ENCODE peak calls at places on chromosomes 12 and 14, in seven cellular contexts. One of them, this sample, is unnamed.

GRCh38 chr12:95318071-95318545 is 100.5 kb downstream of the VEZT start:
- DNase-seq in AG10803: peak
- DNase-seq in iPS DF 6.9: no peak
- DNase-seq in stimulated activated CD8-positive, alpha-beta memory T cell treated with anti-CD3 and anti-CD28 coated beads, Interleukin-12 subunit alpha, Interleukin-12 subunit beta, amount 100 ng/mL, for 1 hour: no peak
- DNase-seq in NCI-H524: no peak
- DNase-seq in HepG2: peak
- DNase-seq in GM23338: no peak
- DNase-seq in this sample: no peak

GRCh38 chr14:100616854-100617714 is 29.9 kb upstream of the BEGAIN start:
- DNase-seq in AG10803: no peak
- DNase-seq in iPS DF 6.9: no peak
- DNase-seq in stimulated activated CD8-positive, alpha-beta memory T cell treated with anti-CD3 and anti-CD28 coated beads, Interleukin-12 subunit alpha, Interleukin-12 subunit beta, amount 100 ng/mL, for 1 hour: no peak
- DNase-seq in NCI-H524: no peak
- DNase-seq in HepG2: no peak
- DNase-seq in GM23338: no peak
- DNase-seq in this sample: no peak

GRCh38 chr12:69497308-69498026 is 27.3 kb downstream of the FRS2 start:
- DNase-seq in AG10803: no peak
- DNase-seq in iPS DF 6.9: no peak
- DNase-seq in stimulated activated CD8-positive, alpha-beta memory T cell treated with anti-CD3 and anti-CD28 coated beads, Interleukin-12 subunit alpha, Interleukin-12 subunit beta, amount 100 ng/mL, for 1 hour: no peak
- DNase-seq in NCI-H524: no peak
- DNase-seq in HepG2: no peak
- DNase-seq in GM23338: no peak
- DNase-seq in this sample: no peak

GRCh38 chr12:110179291-110179690 is 55.1 kb downstream of the IFT81 start:
- DNase-seq in AG10803: peak
- DNase-seq in iPS DF 6.9: no peak
- DNase-seq in stimulated activated CD8-positive, alpha-beta memory T cell treated with anti-CD3 and anti-CD28 coated beads, Interleukin-12 subunit alpha, Interleukin-12 subunit beta, amount 100 ng/mL, for 1 hour: no peak
- DNase-seq in NCI-H524: no peak
- DNase-seq in HepG2: no peak
- DNase-seq in GM23338: no peak
- DNase-seq in this sample: no peak

GRCh38 chr12:68559984-68560822 is 50.5 kb upstream of the RAP1B start:
- DNase-seq in AG10803: peak
- DNase-seq in iPS DF 6.9: no peak
- DNase-seq in stimulated activated CD8-positive, alpha-beta memory T cell treated with anti-CD3 and anti-CD28 coated beads, Interleukin-12 subunit alpha, Interleukin-12 subunit beta, amount 100 ng/mL, for 1 hour: no peak
- DNase-seq in NCI-H524: no peak
- DNase-seq in HepG2: no peak
- DNase-seq in GM23338: peak
- DNase-seq in this sample: no peak

GRCh38 chr12:43208221-43208620 is 343.8 kb downstream of the ADAMTS20 start:
- DNase-seq in AG10803: no peak
- DNase-seq in iPS DF 6.9: no peak
- DNase-seq in stimulated activated CD8-positive, alpha-beta memory T cell treated with anti-CD3 and anti-CD28 coated beads, Interleukin-12 subunit alpha, Interleukin-12 subunit beta, amount 100 ng/mL, for 1 hour: no peak
- DNase-seq in NCI-H524: no peak
- DNase-seq in HepG2: no peak
- DNase-seq in GM23338: no peak
- DNase-seq in this sample: no peak

GRCh38 chr12:46388427-46388992 is 15.9 kb upstream of the SLC38A2 start:
- DNase-seq in AG10803: no peak
- DNase-seq in iPS DF 6.9: no peak
- DNase-seq in stimulated activated CD8-positive, alpha-beta memory T cell treated with anti-CD3 and anti-CD28 coated beads, Interleukin-12 subunit alpha, Interleukin-12 subunit beta, amount 100 ng/mL, for 1 hour: no peak
- DNase-seq in NCI-H524: no peak
- DNase-seq in HepG2: no peak
- DNase-seq in GM23338: no peak
- DNase-seq in this sample: no peak

GRCh38 chr12:56931474-56931978 is 2.7 kb downstream of the SDR9C7 start:
- DNase-seq in AG10803: peak
- DNase-seq in iPS DF 6.9: peak
- DNase-seq in stimulated activated CD8-positive, alpha-beta memory T cell treated with anti-CD3 and anti-CD28 coated beads, Interleukin-12 subunit alpha, Interleukin-12 subunit beta, amount 100 ng/mL, for 1 hour: no peak
- DNase-seq in NCI-H524: peak
- DNase-seq in HepG2: peak
- DNase-seq in GM23338: peak
- DNase-seq in this sample: no peak

GRCh38 chr12:6927379-6927991 is at the start of gene ATN1:
- DNase-seq in AG10803: peak
- DNase-seq in iPS DF 6.9: no peak
- DNase-seq in stimulated activated CD8-positive, alpha-beta memory T cell treated with anti-CD3 and anti-CD28 coated beads, Interleukin-12 subunit alpha, Interleukin-12 subunit beta, amount 100 ng/mL, for 1 hour: peak
- DNase-seq in NCI-H524: peak
- DNase-seq in HepG2: no peak
- DNase-seq in GM23338: peak
- DNase-seq in this sample: peak

This sample was measured in cerebellum.